ENCODE peak calls at places on chromosomes 1 and 21, in ten cellular contexts. F is RCC 7860, D is skeletal muscle cell, J is T-helper 2 cell, K is T-helper 22 cell, V is HFFc6, B is HT1080, N is epithelial cell of esophagus, L is GF-D8, M is PC-9. E is an unnamed sample.

GRCh38 chr1:58849556-58849955 is 65.7 kb upstream of the JUN start:
- DNase-seq in F (no peak), D (no peak), J (no peak), K (no peak), V (no peak), B (no peak), N (no peak), L (no peak), M (no peak), E (no peak)

GRCh38 chr21:27425172-27425571 is 458.3 kb upstream of the ADAMTS5 start:
- DNase-seq in F (no peak), D (no peak), J (no peak), K (no peak), V (no peak), B (peak), N (peak), L (no peak), M (no peak), E (no peak)

GRCh38 chr1:95685091-95685490 is 451.1 kb downstream of the RWDD3 start:
- DNase-seq in F (no peak), D (no peak), J (no peak), K (no peak), V (no peak), B (no peak), N (no peak), L (no peak), M (no peak), E (no peak)

GRCh38 chr1:162088281-162088969 is 18.9 kb downstream of the NOS1AP start:
- DNase-seq in F (no peak), D (no peak), J (no peak), K (no peak), V (no peak), B (no peak), N (no peak), L (no peak), M (no peak), E (no peak)

GRCh38 chr21:40769231-40769630 is 77.7 kb downstream of the DSCAM start:
- DNase-seq in F (no peak), D (no peak), J (no peak), K (no peak), V (no peak), B (no peak), N (no peak), L (no peak), M (no peak), E (no peak)

GRCh38 chr1:85494957-85495266 is 30.0 kb upstream of the DDAH1 start:
- DNase-seq in F (peak), D (no peak), J (no peak), K (no peak), V (no peak), B (peak), N (peak), L (no peak), M (no peak), E (no peak)

GRCh38 chr1:224276768-224277487 is 53.0 kb downstream of the NVL start:
- DNase-seq in F (no peak), D (no peak), J (no peak), K (no peak), V (no peak), B (no peak), N (no peak), L (no peak), M (no peak), E (no peak)

GRCh38 chr1:214747050-214747615 is 144.1 kb downstream of the CENPF start:
- DNase-seq in F (no peak), D (no peak), J (no peak), K (no peak), V (no peak), B (no peak), N (no peak), L (no peak), M (no peak), E (no peak)

GRCh38 chr21:39712976-39713375 is 32.0 kb upstream of the IGSF5 start:
- DNase-seq in F (no peak), D (no peak), J (no peak), K (no peak), V (no peak), B (no peak), N (no peak), L (no peak), M (no peak), E (no peak)

GRCh38 chr1:67970088-67970487 is 80.3 kb downstream of the DIRAS3 start:
- DNase-seq in F (peak), D (peak), J (no peak), K (no peak), V (peak), B (peak), N (peak), L (no peak), M (no peak), E (no peak)

GRCh38 chr1:87720561-87720960 is 391.9 kb downstream of the LMO4 start:
- DNase-seq in F (peak), D (no peak), J (no peak), K (no peak), V (no peak), B (no peak), N (no peak), L (no peak), M (no peak), E (no peak)

GRCh38 chr21:42376338-42376982 is 10.1 kb upstream of the TFF1 start:
- DNase-seq in F (no peak), D (no peak), J (no peak), K (peak), V (no peak), B (no peak), N (no peak), L (no peak), M (no peak), E (no peak)

GRCh38 chr1:11802973-11803885 is 2.5 kb downstream of the MTHFR start:
- DNase-seq in F (peak), D (peak), J (peak), K (peak), V (peak), B (peak), N (peak), L (peak), M (peak), E (peak)

GRCh38 chr1:211598514-211598913 is 19.6 kb upstream of the SLC30A1 start:
- DNase-seq in F (no peak), D (no peak), J (no peak), K (no peak), V (no peak), B (no peak), N (no peak), L (no peak), M (no peak), E (no peak)

GRCh38 chr1:115408489-115409002 is 70.5 kb upstream of the NGF start:
- DNase-seq in F (no peak), D (no peak), J (no peak), K (no peak), V (no peak), B (no peak), N (no peak), L (no peak), M (no peak), E (no peak)

GRCh38 chr21:44527156-44527982 is 12.6 kb downstream of the KRTAP10-1 start:
- DNase-seq in F (no peak), D (no peak), J (peak), K (no peak), V (no peak), B (no peak), N (no peak), L (no peak), M (no peak), E (peak)

GRCh38 chr1:169072945-169073725 is 33.4 kb upstream of the ATP1B1 start:
- DNase-seq in F (no peak), D (no peak), J (no peak), K (no peak), V (no peak), B (no peak), N (peak), L (no peak), M (no peak), E (no peak)

GRCh38 chr1:156618853-156619581 is at the start of gene HAPLN2:
- DNase-seq in F (no peak), D (no peak), J (no peak), K (no peak), V (no peak), B (no peak), N (peak), L (no peak), M (no peak), E (no peak)

GRCh38 chr1:40877681-40878080 is 15.5 kb upstream of the CITED4 start:
- DNase-seq in F (peak), D (peak), J (no peak), K (no peak), V (peak), B (peak), N (peak), L (no peak), M (peak), E (no peak)

GRCh38 chr1:217524787-217525520 is 105.9 kb downstream of the GPATCH2 start:
- DNase-seq in F (no peak), D (no peak), J (no peak), K (no peak), V (peak), B (no peak), N (no peak), L (no peak), M (no peak), E (no peak)

GRCh38 chr1:19091539-19091938 is 118.5 kb downstream of the UBR4 start:
- DNase-seq in F (no peak), D (no peak), J (no peak), K (no peak), V (no peak), B (no peak), N (no peak), L (no peak), M (no peak), E (no peak)

GRCh38 chr1:151399890-151400235 is 490 bp downstream of the PSMB4 start:
- DNase-seq in F (no peak), D (no peak), J (no peak), K (no peak), V (peak), B (no peak), N (peak), L (no peak), M (peak), E (no peak)

GRCh38 chr1:201918343-201918742 is 28.0 kb downstream of the LMOD1 start:
- DNase-seq in F (no peak), D (no peak), J (no peak), K (no peak), V (no peak), B (no peak), N (no peak), L (no peak), M (no peak), E (no peak)

GRCh38 chr1:4428711-4429110 is 225.7 kb upstream of the AJAP1 start:
- DNase-seq in F (no peak), D (no peak), J (no peak), K (no peak), V (no peak), B (peak), N (no peak), L (no peak), M (no peak), E (no peak)

GRCh38 chr1:96808186-96808585 is 86.6 kb downstream of the PTBP2 start:
- DNase-seq in F (no peak), D (no peak), J (no peak), K (no peak), V (no peak), B (peak), N (no peak), L (no peak), M (no peak), E (no peak)

E was measured in mesenteric fat pad.